ENCODE peak calls at places on chromosomes 13 and 19, in five cellular contexts. One of them, this sample, is unnamed.

GRCh38 chr19:23393121-23393520 is 2.1 kb downstream of the ZNF91 start:
- DNase-seq in lower lobe of right lung: no peak
- DNase-seq in lower leg skin: no peak
- DNase-seq in nephron progenitor cell: no peak
- DNase-seq in hypothalamus: no peak
- DNase-seq in this sample: no peak

GRCh38 chr13:55553736-55554135 is 1587.0 kb upstream of the PRR20A start:
- DNase-seq in lower lobe of right lung: no peak
- DNase-seq in hypothalamus: no peak
- DNase-seq in lower leg skin: no peak
- DNase-seq in nephron progenitor cell: no peak
- DNase-seq in this sample: no peak

GRCh38 chr19:57903298-57904174 is 12.9 kb downstream of the ZNF417 start:
- DNase-seq in lower lobe of right lung: no peak
- DNase-seq in lower leg skin: no peak
- DNase-seq in nephron progenitor cell: no peak
- DNase-seq in hypothalamus: no peak
- DNase-seq in this sample: peak; percentile 12

GRCh38 chr19:4375620-4376228 is 24.6 kb downstream of the SH3GL1 start:
- DNase-seq in hypothalamus: peak; percentile 65
- DNase-seq in lower lobe of right lung: no peak
- DNase-seq in nephron progenitor cell: no peak
- DNase-seq in lower leg skin: no peak
- DNase-seq in this sample: peak; percentile 52

GRCh38 chr19:5953680-5954213 is 24.2 kb downstream of the RANBP3 start:
- DNase-seq in nephron progenitor cell: no peak
- DNase-seq in hypothalamus: no peak
- DNase-seq in lower lobe of right lung: no peak
- DNase-seq in lower leg skin: no peak
- DNase-seq in this sample: no peak

GRCh38 chr13:103878891-103879605 is 812.8 kb upstream of the SLC10A2 start:
- DNase-seq in nephron progenitor cell: no peak
- DNase-seq in hypothalamus: no peak
- DNase-seq in lower lobe of right lung: no peak
- DNase-seq in lower leg skin: no peak
- DNase-seq in this sample: no peak

GRCh38 chr13:33367931-33368330 is 82.4 kb upstream of the STARD13 start:
- DNase-seq in hypothalamus: no peak
- DNase-seq in nephron progenitor cell: no peak
- DNase-seq in lower lobe of right lung: no peak
- DNase-seq in lower leg skin: no peak
- DNase-seq in this sample: no peak

GRCh38 chr19:35213678-35214632 is 14.6 kb downstream of the FAM187B start:
- DNase-seq in lower leg skin: peak; percentile 87
- DNase-seq in lower lobe of right lung: peak; percentile 56
- DNase-seq in nephron progenitor cell: no peak
- DNase-seq in hypothalamus: no peak
- DNase-seq in this sample: no peak

GRCh38 chr13:32409561-32410440 is 18.1 kb downstream of the N4BP2L1 start:
- DNase-seq in lower leg skin: no peak
- DNase-seq in lower lobe of right lung: no peak
- DNase-seq in nephron progenitor cell: peak; percentile 32
- DNase-seq in hypothalamus: no peak
- DNase-seq in this sample: peak; percentile 35

GRCh38 chr13:93304134-93304533 is 77.5 kb downstream of the GPC6 start:
- DNase-seq in nephron progenitor cell: no peak
- DNase-seq in hypothalamus: no peak
- DNase-seq in lower leg skin: no peak
- DNase-seq in lower lobe of right lung: no peak
- DNase-seq in this sample: no peak

GRCh38 chr19:12995596-12996541 is 594 bp downstream of the NFIX start:
- DNase-seq in lower lobe of right lung: no peak
- DNase-seq in hypothalamus: peak; percentile 36
- DNase-seq in nephron progenitor cell: no peak
- DNase-seq in lower leg skin: no peak
- DNase-seq in this sample: no peak

GRCh38 chr19:35004517-35005255 is 4.6 kb downstream of the GRAMD1A start:
- DNase-seq in hypothalamus: no peak
- DNase-seq in lower lobe of right lung: peak; percentile 33
- DNase-seq in nephron progenitor cell: no peak
- DNase-seq in lower leg skin: no peak
- DNase-seq in this sample: no peak

GRCh38 chr13:28046981-28047380 is 53.4 kb downstream of the FLT3 start:
- DNase-seq in nephron progenitor cell: no peak
- DNase-seq in lower leg skin: no peak
- DNase-seq in lower lobe of right lung: no peak
- DNase-seq in hypothalamus: no peak
- DNase-seq in this sample: no peak

GRCh38 chr19:1850809-1851544 is 2.7 kb upstream of the REXO1 start:
- DNase-seq in hypothalamus: no peak
- DNase-seq in lower lobe of right lung: no peak
- DNase-seq in nephron progenitor cell: no peak
- DNase-seq in lower leg skin: no peak
- DNase-seq in this sample: no peak

GRCh38 chr13:31909889-31910551 is 121.6 kb upstream of the FRY start:
- DNase-seq in lower lobe of right lung: no peak
- DNase-seq in hypothalamus: peak; percentile 61
- DNase-seq in lower leg skin: peak; percentile 42
- DNase-seq in nephron progenitor cell: peak; percentile 55
- DNase-seq in this sample: peak; percentile 56

GRCh38 chr19:49157445-49158224 is at the start of gene TRPM4:
- DNase-seq in lower leg skin: peak; percentile 88
- DNase-seq in nephron progenitor cell: peak; percentile 97
- DNase-seq in lower lobe of right lung: peak; percentile 94
- DNase-seq in hypothalamus: peak; percentile 72
- DNase-seq in this sample: peak; percentile 54

GRCh38 chr13:21435710-21436151 is 23.4 kb downstream of the ZDHHC20 start:
- DNase-seq in nephron progenitor cell: no peak
- DNase-seq in hypothalamus: peak; percentile 6
- DNase-seq in lower leg skin: peak; percentile 79
- DNase-seq in lower lobe of right lung: peak; percentile 70
- DNase-seq in this sample: no peak

GRCh38 chr13:59948686-59949085 is 215.0 kb downstream of the DIAPH3 start:
- DNase-seq in lower leg skin: no peak
- DNase-seq in nephron progenitor cell: no peak
- DNase-seq in lower lobe of right lung: no peak
- DNase-seq in hypothalamus: no peak
- DNase-seq in this sample: no peak

GRCh38 chr13:24396821-24397220 is 87.4 kb downstream of the C1QTNF9 start:
- DNase-seq in lower leg skin: no peak
- DNase-seq in nephron progenitor cell: no peak
- DNase-seq in hypothalamus: no peak
- DNase-seq in lower lobe of right lung: no peak
- DNase-seq in this sample: no peak

GRCh38 chr19:16327501-16327900 is 2.9 kb downstream of the KLF2 start:
- DNase-seq in lower lobe of right lung: no peak
- DNase-seq in hypothalamus: no peak
- DNase-seq in lower leg skin: no peak
- DNase-seq in nephron progenitor cell: no peak
- DNase-seq in this sample: no peak

GRCh38 chr19:5624154-5624663 is 1.3 kb downstream of the SAFB start:
- DNase-seq in lower lobe of right lung: peak; percentile 60
- DNase-seq in nephron progenitor cell: peak; percentile 30
- DNase-seq in hypothalamus: peak; percentile 22
- DNase-seq in lower leg skin: peak; percentile 24
- DNase-seq in this sample: peak; percentile 23

GRCh38 chr19:4717191-4717965 is 6.3 kb downstream of the DPP9 start:
- DNase-seq in hypothalamus: no peak
- DNase-seq in lower leg skin: no peak
- DNase-seq in lower lobe of right lung: peak; percentile 78
- DNase-seq in nephron progenitor cell: no peak
- DNase-seq in this sample: peak; percentile 6

GRCh38 chr13:71867101-71867814 is at the start of gene DACH1:
- DNase-seq in nephron progenitor cell: peak; percentile 70
- DNase-seq in hypothalamus: peak; percentile 22
- DNase-seq in lower leg skin: no peak
- DNase-seq in lower lobe of right lung: peak; percentile 49
- DNase-seq in this sample: no peak